ENCODE peak calls at places on chromosomes 3 and 15, in ten cellular contexts. I, E, A, F, U, N, T, W, H and P are unnamed samples.
A peak's percentile ranks its signal among the peaks of the same experiment; 100 is the strongest.

GRCh38 chr3:111585214-111585613 is 9.9 kb downstream of the ZBED2 start:
- DNase-seq in N (no peak), A (no peak), E (peak; percentile 70), U (no peak), H (no peak), W (no peak), I (no peak), T (no peak), F (no peak), P (no peak)

GRCh38 chr15:92617197-92618037 is 38.2 kb downstream of the FAM174B start:
- DNase-seq in I (peak; percentile 92), E (peak; percentile 90), A (peak; percentile 48), F (peak; percentile 90), H (no peak), T (peak; percentile 77), W (peak; percentile 93), N (peak; percentile 55), U (no peak), P (peak; percentile 94)

GRCh38 chr3:136750209-136750921 is 1.8 kb downstream of the STAG1 start:
- DNase-seq in T (no peak), F (no peak), N (no peak), I (no peak), H (no peak), U (no peak), W (peak; percentile 23), A (peak; percentile 6), E (no peak), P (no peak)

GRCh38 chr3:148087601-148088371 is 609.9 kb upstream of the AGTR1 start:
- DNase-seq in N (no peak), F (no peak), E (no peak), I (no peak), A (no peak), U (peak; percentile 55), W (no peak), H (no peak), T (no peak), P (no peak)

GRCh38 chr15:37109952-37110630 is 9.7 kb upstream of the MEIS2 start:
- DNase-seq in A (peak; percentile 83), I (no peak), F (peak; percentile 65), H (peak; percentile 66), T (no peak), E (no peak), W (peak; percentile 34), N (no peak), U (no peak), P (no peak)

GRCh38 chr3:61932499-61932898 is 371.1 kb downstream of the PTPRG start:
- DNase-seq in N (no peak), T (no peak), A (no peak), U (no peak), F (no peak), E (no peak), W (no peak), I (no peak), H (no peak), P (no peak)

GRCh38 chr3:168049366-168049974 is 46.3 kb downstream of the GOLIM4 start:
- DNase-seq in E (no peak), W (peak; percentile 89), H (no peak), F (no peak), N (no peak), I (no peak), T (no peak), U (no peak), A (no peak), P (no peak)

GRCh38 chr15:79989682-79990081 is 18.7 kb upstream of the BCL2A1 start:
- DNase-seq in W (peak; percentile 21), U (no peak), T (peak; percentile 71), H (no peak), E (peak; percentile 29), N (no peak), A (no peak), I (no peak), F (no peak), P (no peak)

GRCh38 chr15:23823508-23823907 is 136.4 kb upstream of the NDN start:
- DNase-seq in A (peak; percentile 25), N (peak; percentile 77), F (no peak), H (peak; percentile 88), I (no peak), T (no peak), W (no peak), U (no peak), E (no peak), P (peak; percentile 24)

DNA sequence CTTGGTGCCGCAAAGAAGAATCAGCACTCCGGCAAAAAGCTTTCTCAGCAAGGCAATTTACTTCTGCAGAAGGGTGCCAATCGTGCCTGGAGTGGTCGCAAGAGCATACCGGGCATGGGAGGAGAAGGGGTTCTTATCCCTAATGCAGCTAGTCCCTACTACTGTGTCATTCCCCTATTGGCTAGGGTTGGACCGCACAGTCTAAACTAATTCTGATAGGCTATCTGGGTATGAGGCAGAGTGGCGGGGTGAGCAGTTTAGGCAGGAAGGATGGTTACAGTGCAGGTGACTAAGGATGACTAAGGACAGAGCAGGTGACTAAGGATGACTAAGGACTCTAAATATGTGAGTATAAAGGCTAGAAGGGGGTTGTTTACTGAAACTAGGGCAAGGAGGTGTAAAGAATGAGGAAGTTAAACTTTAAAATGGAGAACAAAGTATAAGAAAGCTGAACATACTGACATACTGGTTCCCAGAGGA is 52.9 kb downstream of the PGBD4 start:
- DNase-seq in A (no peak), W (no peak), N (peak; percentile 23), U (no peak), E (peak; percentile 74), H (peak; percentile 12), F (no peak), I (no peak), T (no peak), P (no peak)
- H3K36me3 ChIP-seq in A (peaks cover 13% of the 10 kb centered on the region), W (peaks cover 3% of the 10 kb centered on the region), N (peaks cover 1% of the 10 kb centered on the region), U (peaks cover 12% of the 10 kb centered on the region), E (no peaks in the 10 kb centered on the region), H (peaks cover 21% of the 10 kb centered on the region), F (no peaks in the 10 kb centered on the region), I (no peaks in the 10 kb centered on the region), T (peaks cover 47% of the 10 kb centered on the region), P (no peaks in the 10 kb centered on the region)

GRCh38 chr3:146086211-146086610 is 74.8 kb downstream of the PLOD2 start:
- DNase-seq in A (no peak), F (no peak), W (no peak), N (no peak), E (no peak), I (no peak), T (no peak), U (no peak), H (no peak), P (no peak)

GRCh38 chr3:146078031-146078430 is 83.0 kb downstream of the PLOD2 start:
- DNase-seq in W (no peak), N (no peak), H (no peak), E (no peak), F (no peak), T (no peak), A (no peak), U (no peak), I (no peak), P (no peak)

GRCh38 chr3:146077181-146077580 is 83.8 kb downstream of the PLOD2 start:
- DNase-seq in W (no peak), N (no peak), E (no peak), U (no peak), T (no peak), H (no peak), I (no peak), A (no peak), F (no peak), P (no peak)

GRCh38 chr3:146085678-146086077 is 75.3 kb downstream of the PLOD2 start:
- DNase-seq in E (no peak), F (no peak), T (no peak), W (no peak), H (no peak), N (no peak), A (no peak), I (no peak), U (no peak), P (no peak)

DNA sequence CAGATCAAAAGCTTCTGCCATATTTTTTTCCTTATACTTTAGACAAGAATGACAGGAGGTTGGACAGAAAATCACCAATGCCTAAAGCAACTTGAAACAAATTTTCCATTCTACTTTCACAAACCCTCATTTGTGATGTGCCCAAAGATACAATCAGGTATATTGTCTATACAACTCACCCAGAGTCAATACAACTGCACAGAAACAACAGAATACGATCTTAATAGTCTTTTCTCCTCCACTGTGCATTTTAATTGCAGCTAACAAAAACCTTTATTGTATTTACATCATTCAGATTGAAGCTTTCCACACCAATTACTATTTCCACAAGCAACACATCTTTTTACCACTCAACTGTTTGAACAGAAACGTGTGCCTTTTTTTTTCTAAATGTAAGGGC is 80.4 kb downstream of the PLOD2 start:
- DNase-seq in U (no peak), N (no peak), F (no peak), E (no peak), T (no peak), I (no peak), H (no peak), W (no peak), A (no peak), P (no peak)
- H3K36me3 ChIP-seq in U (no peaks in the 10 kb centered on the region), N (no peaks in the 10 kb centered on the region), F (no peaks in the 10 kb centered on the region), E (no peaks in the 10 kb centered on the region), T (no peaks in the 10 kb centered on the region), I (no peaks in the 10 kb centered on the region), H (no peaks in the 10 kb centered on the region), W (no peaks in the 10 kb centered on the region), A (peaks cover 62% of the 10 kb centered on the region), P (no peaks in the 10 kb centered on the region)

GRCh38 chr3:54134713-54135112 is 12.4 kb downstream of the CACNA2D3 start:
- DNase-seq in F (no peak), I (no peak), H (no peak), A (no peak), E (no peak), T (no peak), U (no peak), N (no peak), W (no peak), P (no peak)

GRCh38 chr3:54134155-54134554 is 11.8 kb downstream of the CACNA2D3 start:
- DNase-seq in W (no peak), A (no peak), N (no peak), U (no peak), I (no peak), F (no peak), E (no peak), T (no peak), H (no peak), P (no peak)

GRCh38 chr3:54138937-54139547 is 16.7 kb downstream of the CACNA2D3 start:
- DNase-seq in W (no peak), A (peak; percentile 56), U (no peak), T (no peak), N (no peak), I (no peak), H (no peak), F (no peak), E (peak; percentile 14), P (no peak)

DNA sequence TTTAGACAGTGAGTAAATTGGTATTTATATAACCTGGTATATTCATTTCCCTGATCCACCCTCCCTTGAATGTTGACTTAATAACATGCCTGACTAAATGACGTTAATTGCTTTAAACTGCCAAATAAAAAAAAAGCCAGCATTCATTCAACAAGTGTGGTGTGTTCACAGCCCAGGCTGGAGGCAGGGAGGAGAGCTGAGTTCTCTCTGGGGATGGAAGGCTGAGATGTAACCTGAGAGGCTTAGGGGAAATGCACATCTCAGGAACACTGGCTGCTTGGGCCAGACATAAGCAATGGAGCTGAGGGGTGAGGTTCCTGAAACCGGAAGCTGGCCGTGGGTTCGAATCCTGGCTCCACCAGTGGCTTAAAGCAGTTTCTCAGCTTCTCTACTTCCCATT is 17.3 kb downstream of the CACNA2D3 start:
- DNase-seq in A (no peak), I (no peak), U (no peak), F (no peak), H (no peak), W (no peak), T (no peak), E (no peak), N (no peak), P (no peak)
- H3K36me3 ChIP-seq in A (no peaks in the 10 kb centered on the region), I (no peaks in the 10 kb centered on the region), U (no peaks in the 10 kb centered on the region), F (no peaks in the 10 kb centered on the region), H (no peaks in the 10 kb centered on the region), W (no peaks in the 10 kb centered on the region), T (no peaks in the 10 kb centered on the region), E (no peaks in the 10 kb centered on the region), N (no peaks in the 10 kb centered on the region), P (no peaks in the 10 kb centered on the region)

GRCh38 chr3:40528426-40528825 is 3.7 kb downstream of the ZNF621 start:
- DNase-seq in F (no peak), H (no peak), A (no peak), N (no peak), I (no peak), W (no peak), U (no peak), E (no peak), T (no peak), P (no peak)
- H3K36me3 ChIP-seq in F (no peaks in the 10 kb centered on the region), H (peaks cover 30% of the 10 kb centered on the region), A (peaks cover 35% of the 10 kb centered on the region), N (peaks cover 13% of the 10 kb centered on the region), I (peaks cover 4% of the 10 kb centered on the region), W (peaks cover 18% of the 10 kb centered on the region), U (peaks cover 33% of the 10 kb centered on the region), E (peaks cover 9% of the 10 kb centered on the region), T (peaks cover 46% of the 10 kb centered on the region), P (peaks cover 3% of the 10 kb centered on the region)